ENCODE peak calls at places on chromosomes 6 and 20, in ten cellular contexts. K is PC-9; L is uterus; M is right cardiac atrium; S is body of pancreas; V is SK-N-SH; C is CD4-positive, alpha-beta memory T cell; W is mesendoderm; A is adrenal gland; E is GM23338. F is an unnamed sample. For H3K4me1 and H3K27me3, the result is how much of the 10 kb centered on the place peaks cover.

GRCh38 chr20:14568701-14569100 is 231.3 kb upstream of the FLRT3 start:
- DNase-seq in K (no peak), L (no peak), M (no peak), S (no peak), V (no peak), C (no peak), W (peak), A (no peak), E (no peak), F (no peak)

GRCh38 chr20:59818911-59819310 is 114.5 kb downstream of the SYCP2 start:
- DNase-seq in K (no peak), L (no peak), M (no peak), S (no peak), V (peak), C (no peak), W (no peak), A (no peak), E (no peak), F (no peak)

GRCh38 chr6:105879902-105880547 is 206.1 kb upstream of the PRDM1 start:
- DNase-seq in K (no peak), L (peak), M (peak), S (no peak), V (no peak), C (no peak), W (no peak), A (peak), E (no peak), F (no peak)

GRCh38 chr6:110356778-110357177 is 1.4 kb downstream of the METTL24 start:
- DNase-seq in K (no peak), L (peak), M (no peak), S (no peak), V (no peak), C (no peak), W (peak), A (no peak), E (peak), F (peak)

GRCh38 chr6:2028457-2029038 is 216.9 kb downstream of the GMDS start:
- DNase-seq in K (peak), L (peak), M (no peak), S (no peak), V (no peak), C (no peak), W (no peak), A (no peak), E (no peak), F (no peak)

GRCh38 chr20:47543006-47543431 is 41.3 kb downstream of the NCOA3 start:
- DNase-seq in K (no peak), L (no peak), M (no peak), S (no peak), V (no peak), C (no peak), W (no peak), A (no peak), E (no peak), F (no peak)

GRCh38 chr6:169529931-169530761 is 171.7 kb downstream of the WDR27 start:
- DNase-seq in K (no peak), L (peak), M (no peak), S (peak), V (no peak), C (no peak), W (no peak), A (no peak), E (no peak), F (no peak)

GRCh38 chr20:51750770-51751388 is 17.3 kb downstream of the ATP9A start:
- DNase-seq in K (no peak), L (no peak), M (no peak), S (no peak), V (no peak), C (no peak), W (no peak), A (no peak), E (no peak), F (no peak)

GRCh38 chr6:33914519-33915120 is 110.8 kb upstream of the MLN start:
- DNase-seq in K (no peak), L (no peak), M (no peak), S (no peak), V (no peak), C (peak), W (no peak), A (no peak), E (no peak), F (no peak)

GRCh38 chr20:46362931-46363872 is 43.2 kb downstream of the ELMO2 start:
- DNase-seq in K (no peak), L (no peak), M (no peak), S (no peak), V (no peak), C (no peak), W (no peak), A (no peak), E (no peak), F (no peak)
- H3K4me1 ChIP-seq in K (under half), L (under half), M (under half), S (under half), V (under half), C (half or more), W (under half), A (under half), E (under half), F (under half)

DNA sequence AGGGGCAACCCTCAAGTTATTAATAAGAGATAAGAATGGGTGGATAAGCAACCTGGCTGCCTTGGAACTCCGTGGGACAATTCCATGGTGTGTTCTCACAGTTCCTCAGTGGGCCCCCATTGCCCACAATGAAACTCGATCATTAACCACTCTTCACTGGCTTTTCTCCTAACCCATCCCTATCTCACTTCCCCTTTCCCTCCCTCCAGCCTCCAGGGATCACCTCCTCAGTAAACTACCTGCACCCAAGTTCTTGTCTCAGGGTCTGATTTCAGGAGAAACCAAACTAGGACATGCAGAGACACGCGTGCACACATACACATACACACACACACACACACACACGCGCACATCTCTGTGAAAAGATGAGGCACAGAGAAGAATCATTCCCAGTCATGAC is 37.7 kb upstream of the FOXP4 start:
- DNase-seq in K (no peak), L (no peak), M (no peak), S (no peak), V (no peak), C (no peak), W (no peak), A (no peak), E (no peak), F (no peak)
- H3K27me3 ChIP-seq in K (under half), L (under half), M (under half), S (under half), V (under half), C (under half), W (under half), A (under half), E (half or more), F (under half)

DNA sequence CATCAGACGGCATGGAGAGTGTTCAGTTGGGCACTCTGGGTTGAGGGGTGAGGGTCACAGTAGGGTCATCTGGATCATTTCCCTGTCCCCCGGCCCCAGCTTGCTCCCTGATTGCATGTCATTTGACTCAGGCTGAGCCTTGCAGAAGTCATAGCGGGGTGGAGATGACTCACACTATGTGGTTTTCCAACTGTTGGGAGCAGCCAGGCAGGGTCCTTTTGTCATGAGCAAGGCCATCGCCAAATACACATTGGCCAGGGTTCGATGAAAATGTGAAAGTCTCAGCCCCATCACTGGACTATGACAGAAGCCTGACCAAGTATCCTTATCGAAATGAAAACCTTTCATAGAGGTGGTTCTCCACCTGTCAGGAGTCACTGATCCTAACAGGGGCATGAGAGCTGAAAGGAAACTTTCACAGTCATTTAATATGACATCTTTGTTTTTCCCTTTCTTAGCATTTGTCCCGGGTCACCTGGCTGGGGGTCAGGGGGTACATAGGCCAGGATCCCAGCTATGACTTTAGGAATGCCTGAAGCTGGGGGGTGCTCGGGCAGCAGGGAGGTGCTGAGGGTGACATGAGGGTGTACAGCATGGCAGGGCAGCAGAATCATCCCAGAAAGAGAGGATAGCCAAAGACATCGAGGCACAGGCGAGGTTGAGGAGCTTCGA is 70.2 kb upstream of the CD93 start:
- DNase-seq in K (peak), L (no peak), M (peak), S (no peak), V (no peak), C (no peak), W (no peak), A (peak), E (no peak), F (no peak)
- H3K4me1 ChIP-seq in K (half or more), L (under half), M (under half), S (under half), V (under half), C (under half), W (under half), A (under half), E (under half), F (under half)

GRCh38 chr6:9257215-9257614 is 821.9 kb upstream of the SLC35B3 start:
- DNase-seq in K (no peak), L (no peak), M (no peak), S (no peak), V (no peak), C (no peak), W (no peak), A (no peak), E (no peak), F (no peak)

GRCh38 chr6:9250852-9251251 is 815.5 kb upstream of the SLC35B3 start:
- DNase-seq in K (peak), L (no peak), M (no peak), S (peak), V (peak), C (no peak), W (peak), A (no peak), E (peak), F (no peak)

GRCh38 chr6:9252784-9253183 is 817.4 kb upstream of the SLC35B3 start:
- DNase-seq in K (no peak), L (no peak), M (no peak), S (no peak), V (no peak), C (no peak), W (peak), A (no peak), E (peak), F (no peak)

GRCh38 chr6:9254251-9254650 is 818.9 kb upstream of the SLC35B3 start:
- DNase-seq in K (no peak), L (no peak), M (no peak), S (no peak), V (no peak), C (no peak), W (no peak), A (no peak), E (no peak), F (no peak)
- H3K27me3 ChIP-seq in K (under half), L (under half), M (under half), S (under half), V (under half), C (under half), W (under half), A (under half), E (under half), F (under half)

GRCh38 chr20:57625181-57625958 is 5.1 kb upstream of the ZBP1 start:
- DNase-seq in K (no peak), L (no peak), M (no peak), S (no peak), V (no peak), C (no peak), W (no peak), A (no peak), E (no peak), F (no peak)

GRCh38 chr20:57625978-57626377 is 5.8 kb upstream of the ZBP1 start:
- DNase-seq in K (no peak), L (no peak), M (no peak), S (no peak), V (no peak), C (no peak), W (no peak), A (no peak), E (no peak), F (no peak)

GRCh38 chr20:57627972-57628650 is 7.9 kb upstream of the ZBP1 start:
- DNase-seq in K (peak), L (peak), M (peak), S (no peak), V (no peak), C (peak), W (no peak), A (peak), E (no peak), F (no peak)

GRCh38 chr20:57629976-57630525 is 9.8 kb upstream of the ZBP1 start:
- DNase-seq in K (no peak), L (no peak), M (no peak), S (no peak), V (no peak), C (no peak), W (no peak), A (no peak), E (no peak), F (no peak)

DNA sequence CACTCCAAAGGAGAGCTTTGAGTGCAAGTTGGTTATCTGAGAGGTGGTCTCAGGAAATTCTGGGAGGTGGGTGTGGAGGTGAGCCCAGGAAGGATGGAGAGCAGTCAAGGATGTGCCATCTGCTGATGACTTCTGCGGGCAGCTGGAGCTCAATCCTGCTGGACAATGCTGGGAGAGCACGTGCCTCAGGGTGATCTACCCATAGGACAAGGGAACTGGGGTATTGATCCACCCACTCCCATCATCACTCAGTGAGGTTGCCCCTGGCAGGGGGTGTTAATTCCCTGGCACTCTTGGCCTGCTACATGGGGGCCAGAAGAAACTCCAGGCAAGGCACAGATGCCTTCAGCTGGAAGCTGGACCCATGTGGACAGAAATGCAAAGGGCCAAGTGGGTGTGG is 7.1 kb upstream of the ZBP1 start:
- DNase-seq in K (peak), L (no peak), M (no peak), S (no peak), V (no peak), C (no peak), W (no peak), A (no peak), E (no peak), F (no peak)
- H3K4me1 ChIP-seq in K (under half), L (under half), M (under half), S (under half), V (under half), C (half or more), W (under half), A (under half), E (under half), F (under half)

DNA sequence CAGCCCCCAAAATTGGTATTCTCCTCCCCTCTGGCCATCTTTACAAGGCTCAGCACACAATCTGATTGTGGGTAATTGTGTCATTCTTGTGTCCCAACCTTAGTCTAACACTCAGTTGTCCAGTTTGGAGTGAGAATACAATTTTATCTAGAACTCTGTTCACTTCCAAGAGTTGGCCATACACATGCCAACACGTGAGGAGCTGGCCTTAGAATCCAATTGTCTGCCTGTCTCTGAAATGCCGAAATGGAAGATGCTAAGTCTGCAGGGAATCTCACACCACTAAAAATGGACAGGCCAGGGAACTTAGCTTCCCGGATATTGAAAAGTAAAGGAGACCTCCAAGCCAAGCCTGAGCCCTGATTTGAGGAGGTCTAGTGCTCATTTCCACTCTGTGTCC is 12.3 kb downstream of the FOXA2 start:
- DNase-seq in K (no peak), L (no peak), M (no peak), S (no peak), V (no peak), C (no peak), W (no peak), A (no peak), E (no peak), F (no peak)
- H3K27me3 ChIP-seq in K (under half), L (half or more), M (under half), S (under half), V (half or more), C (under half), W (half or more), A (half or more), E (half or more), F (under half)

DNA sequence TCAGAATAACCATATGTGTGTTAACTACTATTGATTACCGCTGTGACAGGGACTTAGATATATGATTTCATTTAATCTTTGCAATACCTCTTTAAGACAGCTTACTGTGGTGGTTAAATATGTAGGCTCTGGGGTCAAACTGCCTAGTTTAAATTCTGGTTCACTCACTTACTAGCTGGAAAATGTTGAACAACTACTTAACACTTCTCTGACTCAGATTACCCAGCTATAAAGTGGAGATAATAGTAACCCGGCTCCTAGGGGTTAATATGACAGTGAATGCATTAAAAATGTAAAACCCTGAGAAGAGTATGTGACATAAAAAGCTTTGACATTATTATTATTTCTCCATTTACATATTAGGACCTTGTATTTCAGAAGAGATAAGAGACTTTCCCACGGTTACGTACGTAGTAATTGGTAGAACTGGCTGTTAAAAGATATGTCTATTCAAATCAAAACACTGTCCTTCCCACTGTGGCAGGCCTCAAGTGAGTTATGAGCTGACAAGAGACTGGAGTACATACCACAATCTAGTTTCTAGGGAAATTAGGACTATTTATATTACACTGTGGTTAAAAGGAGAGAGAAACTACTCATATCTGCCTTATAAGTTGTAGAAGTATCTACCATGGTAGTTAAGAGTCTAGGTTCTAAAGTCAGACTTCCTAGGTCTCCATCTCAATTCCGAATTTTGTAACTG is 4.4 kb upstream of the PLCB1 start:
- DNase-seq in K (no peak), L (no peak), M (no peak), S (no peak), V (no peak), C (no peak), W (no peak), A (no peak), E (no peak), F (no peak)
- H3K4me1 ChIP-seq in K (under half), L (under half), M (under half), S (under half), V (under half), C (under half), W (under half), A (under half), E (under half), F (under half)

GRCh38 chr6:70282906-70283461 is 19.9 kb downstream of the COL9A1 start:
- DNase-seq in K (no peak), L (no peak), M (peak), S (peak), V (peak), C (no peak), W (peak), A (no peak), E (peak), F (no peak)
- H3K27me3 ChIP-seq in K (under half), L (under half), M (under half), S (under half), V (under half), C (under half), W (under half), A (under half), E (under half), F (under half)